ENCODE peak calls at places on chromosomes 6 and 20, in four cellular contexts. One of them, this sample, is unnamed.

GRCh38 chr6:12115001-12115400 is 102.9 kb downstream of the HIVEP1 start:
- DNase-seq in T-helper 2 cell: peak
- DNase-seq in substantia nigra: no peak
- DNase-seq in stimulated activated CD4-positive, alpha-beta T cell treated with anti-CD3 and anti-CD28 coated beads, Interleukin-12 subunit alpha, Interleukin-12 subunit beta, amount 100 ng/mL, for 4 hours: no peak
- DNase-seq in this sample: no peak

GRCh38 chr6:29676981-29677601 is 3.9 kb downstream of the ZFP57 start:
- DNase-seq in substantia nigra: no peak
- DNase-seq in T-helper 2 cell: no peak
- DNase-seq in stimulated activated CD4-positive, alpha-beta T cell treated with anti-CD3 and anti-CD28 coated beads, Interleukin-12 subunit alpha, Interleukin-12 subunit beta, amount 100 ng/mL, for 4 hours: no peak
- DNase-seq in this sample: no peak

GRCh38 chr6:37971711-37972410 is 152.3 kb downstream of the ZFAND3 start:
- DNase-seq in T-helper 2 cell: peak
- DNase-seq in substantia nigra: no peak
- DNase-seq in stimulated activated CD4-positive, alpha-beta T cell treated with anti-CD3 and anti-CD28 coated beads, Interleukin-12 subunit alpha, Interleukin-12 subunit beta, amount 100 ng/mL, for 4 hours: no peak
- DNase-seq in this sample: no peak

GRCh38 chr6:30889138-30889885 is 5.0 kb downstream of the DDR1 start:
- DNase-seq in stimulated activated CD4-positive, alpha-beta T cell treated with anti-CD3 and anti-CD28 coated beads, Interleukin-12 subunit alpha, Interleukin-12 subunit beta, amount 100 ng/mL, for 4 hours: no peak
- DNase-seq in T-helper 2 cell: no peak
- DNase-seq in substantia nigra: no peak
- DNase-seq in this sample: no peak

GRCh38 chr6:158174514-158174913 is 6.4 kb downstream of the GTF2H5 start:
- DNase-seq in stimulated activated CD4-positive, alpha-beta T cell treated with anti-CD3 and anti-CD28 coated beads, Interleukin-12 subunit alpha, Interleukin-12 subunit beta, amount 100 ng/mL, for 4 hours: no peak
- DNase-seq in T-helper 2 cell: no peak
- DNase-seq in substantia nigra: no peak
- DNase-seq in this sample: no peak

GRCh38 chr6:45698046-45698445 is 317.6 kb downstream of the CLIC5 start:
- DNase-seq in stimulated activated CD4-positive, alpha-beta T cell treated with anti-CD3 and anti-CD28 coated beads, Interleukin-12 subunit alpha, Interleukin-12 subunit beta, amount 100 ng/mL, for 4 hours: no peak
- DNase-seq in substantia nigra: no peak
- DNase-seq in T-helper 2 cell: no peak
- DNase-seq in this sample: no peak

GRCh38 chr20:23032679-23033078 is 2.4 kb upstream of the SSTR4 start:
- DNase-seq in substantia nigra: no peak
- DNase-seq in T-helper 2 cell: no peak
- DNase-seq in stimulated activated CD4-positive, alpha-beta T cell treated with anti-CD3 and anti-CD28 coated beads, Interleukin-12 subunit alpha, Interleukin-12 subunit beta, amount 100 ng/mL, for 4 hours: no peak
- DNase-seq in this sample: no peak

GRCh38 chr6:33317418-33317667 is 201 bp downstream of the ZBTB22 start:
- DNase-seq in stimulated activated CD4-positive, alpha-beta T cell treated with anti-CD3 and anti-CD28 coated beads, Interleukin-12 subunit alpha, Interleukin-12 subunit beta, amount 100 ng/mL, for 4 hours: no peak
- DNase-seq in substantia nigra: no peak
- DNase-seq in T-helper 2 cell: no peak
- DNase-seq in this sample: peak

GRCh38 chr6:17866876-17867444 is 120.5 kb downstream of the KIF13A start:
- DNase-seq in T-helper 2 cell: no peak
- DNase-seq in substantia nigra: peak
- DNase-seq in stimulated activated CD4-positive, alpha-beta T cell treated with anti-CD3 and anti-CD28 coated beads, Interleukin-12 subunit alpha, Interleukin-12 subunit beta, amount 100 ng/mL, for 4 hours: no peak
- DNase-seq in this sample: no peak

GRCh38 chr6:113684382-113684901 is 172.7 kb upstream of the MARCKS start:
- DNase-seq in substantia nigra: no peak
- DNase-seq in stimulated activated CD4-positive, alpha-beta T cell treated with anti-CD3 and anti-CD28 coated beads, Interleukin-12 subunit alpha, Interleukin-12 subunit beta, amount 100 ng/mL, for 4 hours: no peak
- DNase-seq in T-helper 2 cell: no peak
- DNase-seq in this sample: no peak

GRCh38 chr6:52215787-52216186 is 28.5 kb downstream of the IL17F start:
- DNase-seq in stimulated activated CD4-positive, alpha-beta T cell treated with anti-CD3 and anti-CD28 coated beads, Interleukin-12 subunit alpha, Interleukin-12 subunit beta, amount 100 ng/mL, for 4 hours: no peak
- DNase-seq in T-helper 2 cell: no peak
- DNase-seq in substantia nigra: no peak
- DNase-seq in this sample: no peak

GRCh38 chr6:87366428-87366827 is 21.8 kb downstream of the C6orf163 start:
- DNase-seq in substantia nigra: no peak
- DNase-seq in T-helper 2 cell: no peak
- DNase-seq in stimulated activated CD4-positive, alpha-beta T cell treated with anti-CD3 and anti-CD28 coated beads, Interleukin-12 subunit alpha, Interleukin-12 subunit beta, amount 100 ng/mL, for 4 hours: no peak
- DNase-seq in this sample: no peak

GRCh38 chr6:11242709-11243108 is 10.2 kb upstream of the NEDD9 start:
- DNase-seq in T-helper 2 cell: no peak
- DNase-seq in stimulated activated CD4-positive, alpha-beta T cell treated with anti-CD3 and anti-CD28 coated beads, Interleukin-12 subunit alpha, Interleukin-12 subunit beta, amount 100 ng/mL, for 4 hours: no peak
- DNase-seq in substantia nigra: no peak
- DNase-seq in this sample: no peak

GRCh38 chr20:40892642-40893041 is 136.0 kb upstream of the TOP1 start:
- DNase-seq in stimulated activated CD4-positive, alpha-beta T cell treated with anti-CD3 and anti-CD28 coated beads, Interleukin-12 subunit alpha, Interleukin-12 subunit beta, amount 100 ng/mL, for 4 hours: no peak
- DNase-seq in substantia nigra: no peak
- DNase-seq in T-helper 2 cell: peak
- DNase-seq in this sample: no peak

GRCh38 chr20:32917191-32917950 is 58.6 kb downstream of the EFCAB8 start:
- DNase-seq in stimulated activated CD4-positive, alpha-beta T cell treated with anti-CD3 and anti-CD28 coated beads, Interleukin-12 subunit alpha, Interleukin-12 subunit beta, amount 100 ng/mL, for 4 hours: no peak
- DNase-seq in T-helper 2 cell: no peak
- DNase-seq in substantia nigra: no peak
- DNase-seq in this sample: no peak

GRCh38 chr6:169725270-169726048 is 1.2 kb upstream of the PHF10 start:
- DNase-seq in T-helper 2 cell: no peak
- DNase-seq in substantia nigra: peak
- DNase-seq in stimulated activated CD4-positive, alpha-beta T cell treated with anti-CD3 and anti-CD28 coated beads, Interleukin-12 subunit alpha, Interleukin-12 subunit beta, amount 100 ng/mL, for 4 hours: peak
- DNase-seq in this sample: peak

GRCh38 chr6:30640481-30640880 is 6.5 kb upstream of the C6orf136 start:
- DNase-seq in substantia nigra: no peak
- DNase-seq in T-helper 2 cell: peak
- DNase-seq in stimulated activated CD4-positive, alpha-beta T cell treated with anti-CD3 and anti-CD28 coated beads, Interleukin-12 subunit alpha, Interleukin-12 subunit beta, amount 100 ng/mL, for 4 hours: no peak
- DNase-seq in this sample: no peak

GRCh38 chr6:106612956-106613516 is 16.3 kb downstream of the RTN4IP1 start:
- DNase-seq in stimulated activated CD4-positive, alpha-beta T cell treated with anti-CD3 and anti-CD28 coated beads, Interleukin-12 subunit alpha, Interleukin-12 subunit beta, amount 100 ng/mL, for 4 hours: no peak
- DNase-seq in T-helper 2 cell: peak
- DNase-seq in substantia nigra: no peak
- DNase-seq in this sample: no peak

This sample was measured in effector CD8-positive, alpha-beta T cell.